ENCODE peak calls at places on chromosomes 7 and 10, in ten cellular contexts. K is mucosa of descending colon, O is upper lobe of right lung, N is suprapubic skin, A is GM12865, D is A549, Y is neural crest cell, C is lower leg skin, X is AG10803, Q is tibial nerve. G is an unnamed sample.
A peak's percentile ranks its signal among the peaks of the same experiment; 100 is the strongest.

GRCh38 chr10:99579971-99580370 is 40.3 kb downstream of the SLC25A28 start:
- DNase-seq in O (no peak), Y (no peak), C (no peak), Q (no peak), N (no peak), K (no peak), D (no peak), A (no peak), X (no peak), G (no peak)

GRCh38 chr7:116601426-116601825 is 70.6 kb upstream of the MET start:
- DNase-seq in C (no peak), O (no peak), D (no peak), Q (no peak), K (no peak), X (no peak), Y (no peak), N (no peak), A (peak; percentile 32), G (no peak)

GRCh38 chr7:115300228-115300870 is 378.5 kb downstream of the MDFIC start:
- DNase-seq in D (peak; percentile 3), N (no peak), K (no peak), A (no peak), C (no peak), Q (no peak), O (no peak), Y (no peak), X (peak; percentile 79), G (no peak)

GRCh38 chr10:77609781-77610272 is 27.8 kb downstream of the KCNMA1 start:
- DNase-seq in Y (no peak), K (no peak), C (no peak), A (peak; percentile 49), Q (no peak), N (no peak), X (no peak), O (no peak), D (no peak), G (no peak)

GRCh38 chr7:17593854-17594419 is 295.5 kb downstream of the AHR start:
- DNase-seq in K (no peak), X (peak; percentile 91), O (no peak), Q (no peak), D (no peak), N (no peak), A (no peak), Y (no peak), C (no peak), G (no peak)

GRCh38 chr10:49271346-49271745 is 27.6 kb upstream of the C10orf71 start:
- DNase-seq in K (no peak), Q (no peak), N (no peak), A (no peak), D (no peak), O (no peak), Y (no peak), X (no peak), C (peak; percentile 52), G (no peak)

GRCh38 chr7:158351051-158351450 is 236.6 kb downstream of the PTPRN2 start:
- DNase-seq in O (peak; percentile 38), K (no peak), N (peak; percentile 45), C (peak; percentile 60), D (no peak), Y (no peak), A (no peak), X (no peak), Q (no peak), G (no peak)

GRCh38 chr10:84900141-84900540 is 571.8 kb downstream of the CCSER2 start:
- DNase-seq in N (no peak), A (no peak), Q (no peak), C (no peak), K (no peak), Y (no peak), O (no peak), D (no peak), X (no peak), G (no peak)

GRCh38 chr10:29857843-29858242 is 201.5 kb downstream of the JCAD start:
- DNase-seq in X (no peak), D (no peak), C (peak; percentile 37), Q (no peak), O (no peak), Y (no peak), A (no peak), K (no peak), N (no peak), G (no peak)

GRCh38 chr10:29859521-29860130 is 199.8 kb downstream of the JCAD start:
- DNase-seq in Y (no peak), Q (no peak), X (peak; percentile 66), C (no peak), N (no peak), A (no peak), D (no peak), K (no peak), O (no peak), G (no peak)

GRCh38 chr10:29856295-29856694 is 203.1 kb downstream of the JCAD start:
- DNase-seq in K (no peak), O (no peak), A (no peak), N (no peak), Y (no peak), C (no peak), D (no peak), Q (no peak), X (no peak), G (no peak)

GRCh38 chr10:29860159-29860558 is 199.2 kb downstream of the JCAD start:
- DNase-seq in D (no peak), Q (no peak), X (peak; percentile 92), C (no peak), O (no peak), N (no peak), Y (no peak), A (no peak), K (no peak), G (no peak)

GRCh38 chr10:29858352-29859267 is 200.8 kb downstream of the JCAD start:
- DNase-seq in A (no peak), O (peak; percentile 82), N (peak; percentile 71), X (peak; percentile 68), K (peak; percentile 69), Y (peak; percentile 38), C (peak; percentile 86), Q (no peak), D (peak; percentile 70), G (no peak)
- TF ChIP-seq CTCF in A (no peak), O (peak; percentile 74), N (peak; percentile 42), X (peak; percentile 71), K (peak; percentile 52), Y (peak; percentile 69), C (no peak), Q (peak; percentile 39), D (peak; percentile 86), G (no peak)

GRCh38 chr7:7761974-7762769 is 43.8 kb upstream of the RPA3 start:
- DNase-seq in A (peak; percentile 62), D (no peak), C (no peak), K (peak; percentile 9), O (no peak), N (no peak), Q (no peak), Y (no peak), X (peak; percentile 53), G (no peak)

GRCh38 chr7:7765422-7765821 is 47.0 kb upstream of the RPA3 start:
- DNase-seq in Q (no peak), X (no peak), D (peak; percentile 8), C (no peak), O (no peak), Y (no peak), N (no peak), K (no peak), A (peak; percentile 73), G (no peak)

GRCh38 chr7:7761340-7761973 is 43.0 kb upstream of the RPA3 start:
- DNase-seq in K (no peak), Y (no peak), A (peak; percentile 67), Q (no peak), C (no peak), X (peak; percentile 72), D (peak; percentile 12), N (no peak), O (no peak), G (no peak)

GRCh38 chr7:7766671-7767070 is 48.3 kb upstream of the RPA3 start:
- DNase-seq in D (no peak), Y (no peak), Q (no peak), C (no peak), O (no peak), N (no peak), X (no peak), K (no peak), A (no peak), G (no peak)

DNA sequence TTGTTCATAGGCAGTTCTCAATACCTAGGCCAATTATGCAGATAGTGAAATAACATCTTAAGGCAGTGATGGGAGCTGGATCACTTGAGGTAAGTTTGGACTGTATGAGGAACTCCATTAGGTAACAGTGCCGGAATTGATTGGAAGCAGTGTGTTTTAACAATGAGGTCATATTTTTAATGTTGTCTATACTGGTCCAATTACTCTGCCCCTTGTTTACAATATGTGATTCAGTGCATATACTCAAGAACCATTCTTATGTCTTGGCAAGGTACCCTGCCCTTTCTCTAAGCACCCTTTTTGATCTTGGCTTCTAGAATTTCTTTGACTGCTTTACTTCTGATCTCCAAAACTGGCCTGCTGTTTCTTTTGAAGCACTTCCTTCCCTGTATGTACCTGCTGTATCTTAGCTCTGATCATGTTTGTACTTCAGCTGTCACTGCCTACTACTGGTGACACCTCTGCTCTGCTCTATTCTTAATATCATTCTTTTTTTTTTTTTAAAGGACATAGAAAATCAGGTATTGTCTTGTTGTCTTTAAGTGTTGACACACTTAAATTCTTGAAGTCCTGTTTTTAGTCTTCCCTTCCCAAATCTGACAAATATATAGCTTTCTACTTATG is 46.2 kb upstream of the RPA3 start:
- DNase-seq in Y (no peak), Q (no peak), C (no peak), N (no peak), A (peak; percentile 14), X (no peak), D (no peak), K (no peak), O (no peak), G (no peak)
- TF ChIP-seq CTCF in Y (no peak), Q (no peak), C (no peak), N (no peak), A (peak; percentile 3), X (no peak), D (no peak), K (no peak), O (no peak), G (no peak)

GRCh38 chr7:32072397-32072796 is 2.2 kb upstream of the PDE1C start:
- DNase-seq in Q (no peak), D (no peak), A (peak; percentile 2), Y (no peak), O (no peak), N (no peak), C (no peak), X (no peak), K (no peak), G (no peak)
- TF ChIP-seq CTCF in Q (no peak), D (peak; percentile 22), A (no peak), Y (peak; percentile 46), O (peak; percentile 12), N (no peak), C (no peak), X (no peak), K (no peak), G (no peak)

DNA sequence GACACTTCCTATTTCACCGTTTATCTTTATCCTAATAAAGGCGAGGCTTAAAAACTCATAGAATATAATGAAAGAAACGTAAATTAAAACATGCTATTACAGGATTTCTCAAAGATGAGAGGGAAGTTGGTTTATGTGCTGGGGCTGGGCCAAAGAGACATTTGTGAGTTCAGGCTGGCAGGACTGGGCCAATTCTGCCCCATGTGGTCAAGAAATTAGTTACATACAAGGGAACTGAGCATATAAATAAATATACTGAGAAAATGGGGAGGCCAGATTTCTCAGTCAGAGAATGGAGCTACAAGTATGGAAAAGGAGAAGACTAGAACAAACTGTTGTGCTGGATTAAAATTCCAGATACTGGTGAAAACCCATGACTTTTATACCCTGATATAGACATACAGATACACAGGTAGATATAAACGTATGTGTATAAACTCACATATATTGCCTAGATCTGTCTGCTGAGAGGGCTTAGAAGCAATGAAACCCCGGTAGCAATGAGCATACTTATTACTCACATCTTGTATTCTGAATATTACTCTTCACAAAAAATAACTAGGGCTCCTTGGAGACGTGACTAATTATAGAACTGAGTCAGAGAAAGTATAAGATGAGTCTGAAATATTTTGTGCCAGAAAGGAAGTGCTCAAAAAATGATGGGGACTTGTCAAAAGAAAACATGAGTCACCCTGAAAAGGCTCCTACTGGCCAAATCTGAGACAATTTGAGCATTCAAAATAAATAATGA is 155.7 kb upstream of the FGFR2 start:
- DNase-seq in K (no peak), O (no peak), A (peak; percentile 76), C (no peak), D (no peak), X (peak; percentile 76), Y (no peak), Q (no peak), N (no peak), G (no peak)
- TF ChIP-seq CTCF in K (no peak), O (no peak), A (peak; percentile 20), C (no peak), D (no peak), X (peak; percentile 43), Y (peak; percentile 53), Q (no peak), N (no peak), G (no peak)

G was measured in omental fat pad.